ENCODE peak calls at places on chromosomes 6 and 20, in nine cellular contexts. V, W, T, J, Y, K, G, U and B are unnamed samples.

GRCh38 chr20:11432407-11432806 is 485.3 kb upstream of the BTBD3 start:
- DNase-seq in V (no peak), W (peak; percentile 91), T (no peak), J (no peak), Y (no peak), K (no peak), G (peak; percentile 78), U (peak; percentile 96), B (no peak)

GRCh38 chr20:63955281-63955845 is 853 bp downstream of the UCKL1 start:
- DNase-seq in V (peak; percentile 86), W (peak; percentile 48), T (no peak), J (no peak), Y (no peak), K (peak; percentile 20), G (no peak), U (no peak), B (no peak)

GRCh38 chr6:32432050-32432450 is 7.6 kb upstream of the HLA-DRA start:
- DNase-seq in V (no peak), W (peak; percentile 19), T (no peak), J (no peak), Y (no peak), K (peak; percentile 18), G (peak; percentile 8), U (peak; percentile 64), B (no peak)

GRCh38 chr6:63897952-63898351 is 262.4 kb downstream of the PHF3 start:
- DNase-seq in V (no peak), W (no peak), T (no peak), J (no peak), Y (no peak), K (no peak), G (no peak), U (no peak), B (no peak)

GRCh38 chr6:45987866-45988265 is 27.8 kb downstream of the CLIC5 start:
- DNase-seq in V (no peak), W (no peak), T (no peak), J (no peak), Y (no peak), K (no peak), G (no peak), U (no peak), B (no peak)

GRCh38 chr6:10495014-10495413 is 26.1 kb upstream of the GCNT2 start:
- DNase-seq in V (no peak), W (no peak), T (no peak), J (no peak), Y (no peak), K (no peak), G (no peak), U (no peak), B (no peak)

GRCh38 chr6:12545837-12546658 is 170.5 kb upstream of the PHACTR1 start:
- DNase-seq in V (no peak), W (peak; percentile 92), T (no peak), J (no peak), Y (peak; percentile 43), K (no peak), G (peak; percentile 81), U (peak; percentile 68), B (peak; percentile 2)

GRCh38 chr6:165186041-165186440 is 123.4 kb downstream of the C6orf118 start:
- DNase-seq in V (no peak), W (no peak), T (no peak), J (no peak), Y (no peak), K (no peak), G (no peak), U (no peak), B (no peak)

GRCh38 chr20:59222239-59222981 is 58.8 kb downstream of the ZNF831 start:
- DNase-seq in V (peak; percentile 87), W (peak; percentile 67), T (peak; percentile 94), J (peak; percentile 42), Y (peak; percentile 46), K (peak; percentile 76), G (peak; percentile 31), U (peak; percentile 83), B (peak; percentile 38)

GRCh38 chr6:25927721-25928359 is 2.7 kb downstream of the SLC17A2 start:
- DNase-seq in V (no peak), W (no peak), T (no peak), J (no peak), Y (no peak), K (no peak), G (peak; percentile 1), U (no peak), B (no peak)

GRCh38 chr6:48765352-48765961 is 654.5 kb upstream of the PTCHD4 start:
- DNase-seq in V (no peak), W (peak; percentile 68), T (peak; percentile 53), J (peak; percentile 44), Y (peak; percentile 80), K (no peak), G (peak; percentile 47), U (peak; percentile 87), B (no peak)

GRCh38 chr6:157314705-157315321 is 8.5 kb downstream of the TMEM242 start:
- DNase-seq in V (no peak), W (peak; percentile 73), T (no peak), J (no peak), Y (no peak), K (peak; percentile 49), G (peak; percentile 79), U (peak; percentile 91), B (no peak)

GRCh38 chr20:62453186-62453808 is 22.5 kb downstream of the GATA5 start:
- DNase-seq in V (no peak), W (no peak), T (no peak), J (no peak), Y (no peak), K (no peak), G (no peak), U (no peak), B (no peak)